ENCODE peak calls at places on chromosomes 2 and 18, in eight cellular contexts. E is CD8-positive, alpha-beta T cell; O is posterior vena cava; C is NCI-H524; X is SK-MEL-5; G is nephron progenitor cell; V is activated CD8-positive, alpha-beta memory T cell treated with anti-CD3 and anti-CD28 coated beads for 48 hours; Q is M059J. T is an unnamed sample.

GRCh38 chr2:69114534-69114933 is 101.6 kb downstream of the ANTXR1 start:
- DNase-seq in V (no peak), G (no peak), E (no peak), C (no peak), Q (no peak), X (no peak), O (no peak), T (no peak)

GRCh38 chr18:39415471-39415870 is 1849.9 kb upstream of the CELF4 start:
- DNase-seq in O (no peak), E (no peak), G (no peak), C (no peak), V (no peak), Q (no peak), X (no peak), T (no peak)

GRCh38 chr2:190113000-190113399 is 50.5 kb upstream of the MSTN start:
- DNase-seq in G (no peak), E (no peak), X (no peak), Q (no peak), V (no peak), C (no peak), O (no peak), T (no peak)

GRCh38 chr2:1494257-1494656 is 81.0 kb downstream of the TPO start:
- DNase-seq in O (peak; percentile 32), Q (no peak), C (no peak), E (no peak), V (no peak), G (no peak), X (no peak), T (no peak)

GRCh38 chr2:122736279-122736678 is 980.8 kb downstream of the TSN start:
- DNase-seq in Q (peak; percentile 3), O (no peak), G (no peak), V (no peak), E (no peak), C (no peak), X (no peak), T (no peak)

GRCh38 chr2:178277741-178278197 is 83.5 kb downstream of the OSBPL6 start:
- DNase-seq in C (no peak), X (peak; percentile 60), Q (no peak), O (no peak), E (no peak), G (peak; percentile 27), V (no peak), T (no peak)

GRCh38 chr2:191036365-191036764 is 22.4 kb upstream of the STAT1 start:
- DNase-seq in C (no peak), G (no peak), E (no peak), X (no peak), O (no peak), Q (no peak), V (no peak), T (no peak)

GRCh38 chr2:38074047-38074774 is 1.7 kb downstream of the CYP1B1 start:
- DNase-seq in V (no peak), Q (no peak), C (no peak), X (no peak), G (peak; percentile 32), E (no peak), O (peak; percentile 83), T (no peak)

GRCh38 chr2:191352536-191352935 is 107.3 kb downstream of the MYO1B start:
- DNase-seq in C (no peak), G (no peak), O (no peak), Q (peak; percentile 83), E (no peak), V (no peak), X (peak; percentile 7), T (no peak)

GRCh38 chr2:207046642-207047213 is 107.4 kb downstream of the CPO start:
- DNase-seq in E (peak; percentile 16), G (no peak), V (no peak), O (no peak), Q (peak; percentile 46), X (no peak), C (no peak), T (peak; percentile 17)

GRCh38 chr2:72718906-72719305 is 106.9 kb downstream of the EXOC6B start:
- DNase-seq in X (no peak), C (no peak), E (no peak), V (no peak), O (no peak), G (no peak), Q (peak; percentile 60), T (no peak)

GRCh38 chr2:162885281-162886070 is 46.9 kb upstream of the KCNH7 start:
- DNase-seq in V (no peak), Q (no peak), C (peak; percentile 25), G (no peak), E (no peak), O (no peak), X (no peak), T (no peak)

GRCh38 chr2:155810411-155810810 is 522.1 kb downstream of the NR4A2 start:
- DNase-seq in G (no peak), X (no peak), Q (no peak), C (no peak), O (no peak), E (no peak), V (no peak), T (no peak)

GRCh38 chr18:44098551-44099098 is 582.1 kb upstream of the SETBP1 start:
- DNase-seq in V (no peak), G (no peak), Q (peak; percentile 46), X (peak; percentile 69), C (peak; percentile 37), O (no peak), E (no peak), T (no peak)

GRCh38 chr2:16832910-16833309 is 167.3 kb upstream of the CYRIA start:
- DNase-seq in Q (no peak), E (no peak), X (no peak), G (no peak), O (no peak), C (no peak), V (no peak), T (no peak)

T was measured in CD4-positive, alpha-beta T cell.